ENCODE peak calls at places on chromosome 17, in seven cellular contexts. P, U, M, T, J, D and O are unnamed samples.

GRCh38 chr17:7141824-7142223 is 27.2 kb upstream of the ASGR2 start:
- DNase-seq in P (no peak), U (no peak), M (peak; percentile 57), T (peak; percentile 68), J (no peak), D (no peak), O (no peak)

GRCh38 chr17:59333845-59334244 is 2.4 kb downstream of the YPEL2 start:
- DNase-seq in P (no peak), U (no peak), M (no peak), T (no peak), J (no peak), D (no peak), O (no peak)

GRCh38 chr17:76452102-76452645 is 778 bp downstream of the UBE2O start:
- DNase-seq in P (no peak), U (no peak), M (no peak), T (peak; percentile 32), J (no peak), D (no peak), O (peak; percentile 55)

GRCh38 chr17:29091591-29092291 is 48.8 kb downstream of the PIPOX start:
- DNase-seq in P (no peak), U (no peak), M (no peak), T (no peak), J (no peak), D (no peak), O (no peak)

GRCh38 chr17:28916302-28916934 is 13.5 kb upstream of the DHRS13 start:
- DNase-seq in P (peak; percentile 44), U (peak; percentile 61), M (no peak), T (no peak), J (peak; percentile 50), D (no peak), O (peak; percentile 73)

GRCh38 chr17:78172284-78173024 is 4.1 kb downstream of the SYNGR2 start:
- DNase-seq in P (no peak), U (no peak), M (no peak), T (no peak), J (peak; percentile 21), D (peak; percentile 87), O (peak; percentile 71)

GRCh38 chr17:60959011-60959410 is 281.4 kb downstream of the BCAS3 start:
- DNase-seq in P (no peak), U (peak; percentile 70), M (no peak), T (no peak), J (no peak), D (no peak), O (no peak)

GRCh38 chr17:80780381-80781187 is 211.1 kb upstream of the CHMP6 start:
- DNase-seq in P (no peak), U (no peak), M (no peak), T (no peak), J (no peak), D (no peak), O (peak; percentile 95)

GRCh38 chr17:6072611-6073010 is 2.4 kb downstream of the WSCD1 start:
- DNase-seq in P (no peak), U (no peak), M (no peak), T (no peak), J (no peak), D (no peak), O (no peak)

GRCh38 chr17:38510424-38511125 is 82.3 kb downstream of the ARHGAP23 start:
- DNase-seq in P (peak; percentile 79), U (peak; percentile 46), M (no peak), T (no peak), J (no peak), D (peak; percentile 75), O (no peak)

GRCh38 chr17:17001874-17002520 is 30.1 kb upstream of the TNFRSF13B start:
- DNase-seq in P (peak; percentile 87), U (peak; percentile 58), M (peak; percentile 55), T (peak; percentile 93), J (peak; percentile 44), D (peak; percentile 93), O (peak; percentile 92)

GRCh38 chr17:77836557-77837041 is 121.9 kb upstream of the TNRC6C start:
- DNase-seq in P (no peak), U (peak; percentile 15), M (peak; percentile 96), T (peak; percentile 98), J (no peak), D (no peak), O (no peak)

GRCh38 chr17:44889003-44889402 is 10.2 kb downstream of the EFTUD2 start:
- DNase-seq in P (no peak), U (no peak), M (no peak), T (no peak), J (no peak), D (no peak), O (no peak)
- H3K9ac ChIP-seq in P (no peak overlapping the region), U (no peak overlapping the region), M (no peak overlapping the region), T (no peak overlapping the region), J (no peak overlapping the region), D (no peak overlapping the region), O (no peak overlapping the region)

GRCh38 chr17:2916362-2916928 is 120.2 kb downstream of the RAP1GAP2 start:
- DNase-seq in P (no peak), U (no peak), M (no peak), T (no peak), J (no peak), D (no peak), O (peak; percentile 36)
- H3K4me3 ChIP-seq in P (no peak overlapping the region), U (no peak overlapping the region), M (no peak overlapping the region), T (no peak overlapping the region), J (no peak overlapping the region), D (no peak overlapping the region), O (no peak overlapping the region)

DNA sequence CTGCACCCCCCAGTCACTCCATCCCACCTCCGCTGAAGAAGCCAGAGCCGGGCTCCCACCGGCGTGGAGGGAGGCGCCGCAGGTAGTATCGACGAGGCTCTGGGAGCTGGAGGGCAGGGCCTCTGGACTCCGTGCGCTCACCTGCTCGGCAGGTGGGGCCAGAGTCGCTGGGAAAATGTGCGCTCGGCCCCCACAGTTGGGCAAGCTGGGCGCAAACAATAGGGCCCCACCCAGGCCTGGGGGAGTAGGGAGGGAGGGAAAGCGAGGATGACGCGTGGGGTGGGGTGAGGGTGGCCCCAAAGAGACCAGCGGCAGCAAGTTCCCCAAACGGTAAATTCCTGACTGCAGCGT is 660 bp downstream of the JUP start:
- DNase-seq in P (peak; percentile 65), U (no peak), M (peak; percentile 92), T (peak; percentile 77), J (peak; percentile 38), D (peak; percentile 94), O (no peak)
- H3K9ac ChIP-seq in P (peak overlapping the region; percentile 80), U (peak overlapping the region; percentile 50), M (peak overlapping the region; percentile 98), T (peak overlapping the region; percentile 90), J (peak overlapping the region; percentile 71), D (peak overlapping the region; percentile 74), O (no peak overlapping the region)

GRCh38 chr17:27663862-27664605 is 33.0 kb downstream of the LGALS9 start:
- DNase-seq in P (no peak), U (no peak), M (no peak), T (no peak), J (no peak), D (no peak), O (no peak)

GRCh38 chr17:27657620-27658019 is 26.6 kb downstream of the LGALS9 start:
- DNase-seq in P (no peak), U (peak; percentile 18), M (peak; percentile 7), T (peak; percentile 40), J (peak; percentile 14), D (peak; percentile 18), O (peak; percentile 55)

GRCh38 chr17:27664606-27664965 is 33.6 kb downstream of the LGALS9 start:
- DNase-seq in P (no peak), U (no peak), M (no peak), T (no peak), J (no peak), D (no peak), O (no peak)

GRCh38 chr17:27659685-27660084 is 28.7 kb downstream of the LGALS9 start:
- DNase-seq in P (no peak), U (no peak), M (no peak), T (no peak), J (no peak), D (peak; percentile 10), O (no peak)

GRCh38 chr17:27660436-27660835 is 29.4 kb downstream of the LGALS9 start:
- DNase-seq in P (no peak), U (no peak), M (no peak), T (no peak), J (no peak), D (peak; percentile 59), O (no peak)
- H3K4me3 ChIP-seq in P (no peak overlapping the region), U (no peak overlapping the region), M (no peak overlapping the region), T (no peak overlapping the region), J (no peak overlapping the region), D (no peak overlapping the region), O (no peak overlapping the region)

DNA sequence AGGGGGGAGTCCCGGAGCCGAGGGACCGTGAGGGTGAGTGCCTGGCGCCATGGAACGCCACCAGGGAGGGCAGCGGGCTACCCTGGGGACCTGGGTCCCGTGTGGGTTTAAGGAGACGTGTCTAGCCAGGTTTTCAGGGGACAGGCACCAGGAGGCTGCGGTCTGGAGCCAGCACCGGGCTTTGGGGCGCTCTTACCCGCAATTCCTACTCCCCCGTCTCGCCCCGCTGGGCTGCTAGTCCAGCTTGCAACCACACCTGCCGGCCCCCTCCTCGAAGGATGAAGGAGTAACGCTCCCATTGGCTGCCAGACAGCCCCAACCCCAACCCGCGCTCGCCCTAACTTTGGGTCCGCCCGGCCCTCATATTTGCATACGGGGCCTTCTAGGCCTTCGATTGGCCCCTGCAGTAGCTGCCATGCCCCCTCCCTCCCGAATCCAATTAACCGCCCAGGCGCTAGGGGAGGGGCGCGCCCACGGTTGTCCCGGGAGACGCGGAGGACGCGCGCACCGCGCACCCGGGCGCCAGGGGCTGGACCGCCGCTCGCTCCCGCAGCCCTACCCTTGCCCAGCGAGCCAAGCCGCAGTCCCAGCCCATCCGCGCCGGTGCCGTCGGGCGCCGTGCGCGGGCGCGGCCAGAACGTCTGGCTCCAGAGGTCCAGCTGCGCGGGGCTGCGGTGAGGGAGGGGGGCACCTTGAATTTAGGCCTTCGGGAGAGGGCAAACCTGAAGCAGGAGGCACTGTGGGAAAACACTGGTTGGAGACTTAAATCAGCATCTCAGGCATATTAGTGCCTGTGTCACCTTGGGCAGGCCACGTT is at the start of gene TTLL6:
- DNase-seq in P (peak; percentile 96), U (peak; percentile 66), M (peak; percentile 84), T (peak; percentile 98), J (peak; percentile 85), D (peak; percentile 95), O (no peak)
- H3K9ac ChIP-seq in P (no peak within 1 kb of the TSS), U (no peak within 1 kb of the TSS), M (no peak within 1 kb of the TSS), T (peak within 1 kb of the TSS; percentile 13), J (no peak within 1 kb of the TSS), D (no peak within 1 kb of the TSS), O (no peak within 1 kb of the TSS)

DNA sequence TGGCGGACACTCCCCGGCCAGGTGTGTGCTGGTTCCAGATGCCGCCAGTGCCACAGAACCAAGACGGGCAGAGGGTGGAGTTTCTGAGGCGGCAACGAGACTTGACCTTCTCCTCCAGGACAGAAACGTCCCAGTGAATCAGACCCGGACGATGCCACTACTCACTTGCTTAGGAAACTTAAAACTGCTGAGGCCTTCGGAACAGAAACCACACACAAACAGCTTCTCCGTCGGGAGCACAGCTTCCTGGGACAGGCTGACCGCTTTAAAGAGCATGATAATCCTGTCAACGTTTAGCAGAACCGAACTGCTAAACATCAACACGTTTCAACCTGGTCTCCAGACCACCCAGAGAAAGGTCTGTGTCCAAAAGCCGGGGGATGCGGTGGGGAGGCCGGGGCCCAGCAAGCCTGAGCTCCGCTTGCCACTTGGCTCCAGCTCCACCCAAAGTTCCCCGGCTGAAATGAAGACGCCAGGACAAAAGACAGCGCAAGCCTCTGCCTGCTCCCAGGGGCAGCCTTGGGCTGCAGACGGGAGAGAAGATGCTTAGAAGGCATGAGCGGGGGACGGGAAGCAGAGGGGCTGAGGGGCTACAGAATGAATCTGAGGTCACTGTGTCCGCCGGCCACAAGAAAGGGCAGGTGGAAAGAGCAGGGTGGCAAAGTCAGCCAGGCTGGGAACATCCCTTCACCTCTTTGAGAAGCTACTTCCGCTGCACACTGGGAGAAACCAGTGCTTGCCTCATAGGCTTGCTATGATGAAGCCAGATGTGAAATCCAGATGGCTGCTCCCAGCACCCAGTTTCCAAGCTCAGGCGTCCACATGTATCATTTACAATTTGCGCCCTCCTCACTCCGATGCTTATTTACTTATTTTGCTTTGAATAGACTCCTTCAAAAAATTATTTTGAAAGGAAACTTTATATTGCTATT is 68.9 kb downstream of the MRM3 start:
- DNase-seq in P (no peak), U (peak; percentile 30), M (peak; percentile 64), T (no peak), J (no peak), D (no peak), O (no peak)
- H3K4me3 ChIP-seq in P (no peak overlapping the region), U (no peak overlapping the region), M (no peak overlapping the region), T (no peak overlapping the region), J (no peak overlapping the region), D (no peak overlapping the region), O (no peak overlapping the region)